ENCODE peak calls at places on chromosomes 7 and 10, in six cellular contexts. W, K, J, X, C and B are unnamed samples.

GRCh38 chr7:102089175-102090098 is 197.2 kb upstream of the SH2B2 start:
- DNase-seq in W (no peak), X (no peak), C (peak; percentile 17), J (no peak), K (no peak), B (peak; percentile 11)

GRCh38 chr10:48369501-48369900 is 63.0 kb downstream of the MAPK8 start:
- DNase-seq in C (no peak), K (no peak), W (no peak), X (no peak), J (no peak), B (no peak)

GRCh38 chr7:93374345-93374940 is 142.3 kb downstream of the VPS50 start:
- DNase-seq in J (peak; percentile 59), C (peak; percentile 58), X (no peak), W (no peak), K (no peak), B (no peak)

GRCh38 chr7:37540917-37541316 is 92.3 kb upstream of the ELMO1 start:
- DNase-seq in J (no peak), C (no peak), K (no peak), W (no peak), X (no peak), B (no peak)

GRCh38 chr7:23357190-23358093 is 58.3 kb downstream of the MALSU1 start:
- DNase-seq in W (no peak), C (peak; percentile 70), X (no peak), J (peak; percentile 77), K (no peak), B (no peak)

GRCh38 chr7:154167807-154168206 is 115.6 kb downstream of the DPP6 start:
- DNase-seq in C (no peak), K (no peak), J (no peak), X (no peak), W (no peak), B (no peak)

GRCh38 chr10:78756604-78757442 is 311.9 kb upstream of the ZMIZ1 start:
- DNase-seq in C (peak; percentile 97), K (peak; percentile 43), X (peak; percentile 91), J (no peak), W (peak; percentile 87), B (no peak)

GRCh38 chr7:33762903-33763295 is 142.4 kb upstream of the BMPER start:
- DNase-seq in C (no peak), X (no peak), K (no peak), J (no peak), W (no peak), B (no peak)

GRCh38 chr10:103481974-103482531 is 3.0 kb upstream of the CALHM3 start:
- DNase-seq in C (peak; percentile 89), J (peak; percentile 86), K (peak; percentile 59), X (no peak), W (no peak), B (no peak)

GRCh38 chr7:94423865-94424264 is 29.2 kb downstream of the COL1A2 start:
- DNase-seq in X (no peak), J (no peak), W (no peak), K (no peak), C (peak; percentile 59), B (no peak)

GRCh38 chr10:109939253-109939961 is 16.1 kb upstream of the XPNPEP1 start:
- DNase-seq in W (no peak), K (no peak), X (no peak), C (peak; percentile 31), J (no peak), B (no peak)

GRCh38 chr10:83871486-83872081 is 267.7 kb upstream of the GHITM start:
- DNase-seq in X (no peak), C (peak; percentile 70), K (peak; percentile 86), J (peak; percentile 76), W (peak; percentile 71), B (peak; percentile 80)

GRCh38 chr7:27198871-27199801 is 755 bp downstream of the HOXA13 start:
- DNase-seq in C (peak; percentile 17), K (no peak), W (no peak), X (peak; percentile 66), J (peak; percentile 27), B (peak; percentile 69)

GRCh38 chr10:67884842-67885680 is 605 bp downstream of the SIRT1 start:
- DNase-seq in X (peak; percentile 90), W (peak; percentile 91), C (peak; percentile 84), K (peak; percentile 82), J (peak; percentile 87), B (peak; percentile 81)

GRCh38 chr10:67883710-67884312 is 645 bp upstream of the SIRT1 start:
- DNase-seq in C (no peak), K (no peak), J (no peak), W (no peak), X (no peak), B (no peak)

GRCh38 chr10:67884313-67884841 is at the start of gene SIRT1:
- DNase-seq in W (peak; percentile 99), C (peak; percentile 97), J (peak; percentile 96), K (peak; percentile 98), X (peak; percentile 97), B (peak; percentile 98)
- TF ChIP-seq CTCF in W (no peak), C (no peak), J (peak; percentile 18), K (no peak), X (no peak), B (peak; percentile 5)

GRCh38 chr10:112189465-112189864 is 5.9 kb upstream of the GPAM start:
- DNase-seq in X (no peak), K (no peak), C (no peak), J (no peak), W (no peak), B (no peak)

GRCh38 chr10:112187527-112187926 is 4.0 kb upstream of the GPAM start:
- DNase-seq in J (no peak), X (no peak), K (no peak), C (no peak), W (no peak), B (no peak)

GRCh38 chr10:112195224-112195623 is 11.7 kb upstream of the GPAM start:
- DNase-seq in J (no peak), C (no peak), K (no peak), X (no peak), W (no peak), B (no peak)

GRCh38 chr10:112191791-112192190 is 8.2 kb upstream of the GPAM start:
- DNase-seq in K (no peak), W (no peak), C (no peak), X (no peak), J (no peak), B (no peak)

GRCh38 chr10:112191223-112191622 is 7.7 kb upstream of the GPAM start:
- DNase-seq in W (no peak), C (no peak), X (no peak), J (no peak), K (no peak), B (no peak)
- TF ChIP-seq CTCF in W (no peak), C (no peak), X (no peak), J (no peak), K (no peak), B (no peak)

DNA sequence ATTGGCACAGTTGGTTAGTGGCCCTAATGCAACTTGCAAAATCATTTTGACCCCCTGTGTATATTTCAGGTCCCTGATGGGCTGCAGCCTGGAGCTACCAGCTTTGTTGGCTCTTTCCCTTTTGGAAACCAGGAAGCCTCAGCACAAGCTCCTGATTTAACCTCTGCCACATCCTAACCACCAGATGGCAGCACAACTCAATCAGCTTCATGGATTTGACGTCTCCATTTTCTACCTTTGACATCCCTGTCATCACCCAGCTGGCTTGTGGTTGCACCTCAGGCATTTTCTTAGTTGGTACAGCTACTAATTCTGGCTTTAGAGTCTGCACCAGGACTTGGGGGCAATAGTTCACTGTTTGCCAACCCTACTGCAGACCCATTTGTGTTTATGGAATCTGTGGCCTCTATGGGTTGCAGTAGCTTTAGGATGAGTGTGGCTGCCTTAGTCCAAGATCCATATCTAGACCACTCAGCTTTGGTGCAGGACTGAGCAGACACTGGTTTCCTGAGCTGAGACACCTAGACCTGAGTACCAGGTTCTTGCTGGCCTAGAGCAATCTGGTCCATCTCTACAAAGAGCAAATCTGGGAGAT is 456.2 kb downstream of the REEP3 start:
- DNase-seq in K (peak; percentile 55), C (peak; percentile 40), X (no peak), W (no peak), J (peak; percentile 42), B (no peak)
- TF ChIP-seq CTCF in K (peak; percentile 43), C (peak; percentile 65), X (no peak), W (peak; percentile 31), J (peak; percentile 84), B (peak; percentile 78)

GRCh38 chr10:130181858-130182257 is 45.7 kb downstream of the GLRX3 start:
- DNase-seq in X (no peak), W (no peak), C (no peak), K (no peak), J (no peak), B (no peak)

GRCh38 chr10:130175074-130175473 is 38.9 kb downstream of the GLRX3 start:
- DNase-seq in K (no peak), W (no peak), J (no peak), X (no peak), C (no peak), B (no peak)

GRCh38 chr10:130174343-130174742 is 38.2 kb downstream of the GLRX3 start:
- DNase-seq in C (no peak), W (no peak), K (no peak), J (no peak), X (no peak), B (no peak)

GRCh38 chr10:130177250-130177649 is 41.1 kb downstream of the GLRX3 start:
- DNase-seq in J (no peak), X (no peak), W (peak; percentile 47), K (no peak), C (no peak), B (no peak)

GRCh38 chr10:130179640-130180039 is 43.4 kb downstream of the GLRX3 start:
- DNase-seq in J (peak; percentile 61), K (peak; percentile 60), X (no peak), W (no peak), C (peak; percentile 87), B (no peak)
- TF ChIP-seq CTCF in J (peak; percentile 75), K (no peak), X (no peak), W (peak; percentile 31), C (peak; percentile 48), B (peak; percentile 72)

GRCh38 chr10:116120688-116121087 is 152.3 kb downstream of the GFRA1 start:
- DNase-seq in W (no peak), X (no peak), J (no peak), C (no peak), K (no peak), B (no peak)
- TF ChIP-seq CTCF in W (no peak), X (no peak), J (peak; percentile 58), C (no peak), K (peak; percentile 13), B (peak; percentile 67)

DNA sequence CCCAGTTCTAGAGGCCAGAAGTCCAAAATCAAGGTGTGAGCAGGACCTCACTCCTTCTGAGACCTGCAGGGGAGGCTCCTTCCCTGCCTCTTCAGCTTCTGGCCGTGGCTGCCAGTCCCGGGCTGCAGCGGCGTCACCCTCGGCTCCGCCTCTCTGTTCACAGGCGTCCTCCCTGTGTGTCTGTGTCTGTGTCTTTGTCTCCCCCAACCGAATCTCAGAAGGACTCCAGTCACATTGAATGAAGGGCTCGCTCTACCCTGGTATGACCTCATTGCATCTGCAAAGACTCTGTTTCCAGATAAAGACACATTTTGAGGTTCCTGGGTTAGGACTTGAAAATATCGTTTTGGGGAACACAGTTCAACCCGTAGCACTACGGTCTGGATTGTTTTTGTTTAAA is 33.1 kb upstream of the GALNT11 start:
- DNase-seq in X (no peak), J (peak; percentile 15), K (peak; percentile 52), W (peak; percentile 58), C (peak; percentile 27), B (no peak)
- TF ChIP-seq CTCF in X (no peak), J (peak; percentile 25), K (no peak), W (peak; percentile 13), C (no peak), B (no peak)